ENCODE peak calls at places on chromosome 21, in eight cellular contexts. One of them, this sample, is unnamed.

GRCh38 chr21:44421901-44422840 is 33.1 kb upstream of the LRRC3 start:
- DNase-seq in H9: peak
- DNase-seq in epithelial cell of esophagus: no peak
- DNase-seq in IMR-90: no peak
- DNase-seq in left ventricle myocardium inferior: peak
- DNase-seq in fibroblast of mammary gland: no peak
- DNase-seq in mucosa of descending colon: peak
- DNase-seq in omental fat pad: peak
- DNase-seq in this sample: no peak

GRCh38 chr21:14382486-14382834 is 486 bp downstream of the HSPA13 start:
- DNase-seq in mucosa of descending colon: no peak
- DNase-seq in omental fat pad: no peak
- DNase-seq in IMR-90: peak
- DNase-seq in left ventricle myocardium inferior: no peak
- DNase-seq in H9: no peak
- DNase-seq in fibroblast of mammary gland: peak
- DNase-seq in epithelial cell of esophagus: peak
- DNase-seq in this sample: no peak

GRCh38 chr21:24420694-24421093 is 1186.6 kb downstream of the MRPL39 start:
- DNase-seq in epithelial cell of esophagus: no peak
- DNase-seq in left ventricle myocardium inferior: no peak
- DNase-seq in omental fat pad: no peak
- DNase-seq in fibroblast of mammary gland: no peak
- DNase-seq in H9: no peak
- DNase-seq in mucosa of descending colon: no peak
- DNase-seq in IMR-90: no peak
- DNase-seq in this sample: no peak

GRCh38 chr21:25735221-25735894 is 586 bp downstream of the GABPA start:
- DNase-seq in left ventricle myocardium inferior: peak
- DNase-seq in H9: peak
- DNase-seq in omental fat pad: peak
- DNase-seq in fibroblast of mammary gland: peak
- DNase-seq in IMR-90: peak
- DNase-seq in mucosa of descending colon: peak
- DNase-seq in epithelial cell of esophagus: peak
- DNase-seq in this sample: peak

GRCh38 chr21:32359719-32360260 is 33.0 kb downstream of the URB1 start:
- DNase-seq in mucosa of descending colon: no peak
- DNase-seq in fibroblast of mammary gland: peak
- DNase-seq in left ventricle myocardium inferior: no peak
- DNase-seq in H9: no peak
- DNase-seq in IMR-90: no peak
- DNase-seq in epithelial cell of esophagus: peak
- DNase-seq in omental fat pad: no peak
- DNase-seq in this sample: peak

GRCh38 chr21:32813265-32813903 is 41.8 kb upstream of the PAXBP1 start:
- DNase-seq in epithelial cell of esophagus: no peak
- DNase-seq in omental fat pad: no peak
- DNase-seq in left ventricle myocardium inferior: no peak
- DNase-seq in IMR-90: no peak
- DNase-seq in fibroblast of mammary gland: no peak
- DNase-seq in mucosa of descending colon: no peak
- DNase-seq in H9: peak
- DNase-seq in this sample: no peak

GRCh38 chr21:44085491-44086321 is 21.5 kb upstream of the PWP2 start:
- DNase-seq in mucosa of descending colon: no peak
- DNase-seq in fibroblast of mammary gland: no peak
- DNase-seq in IMR-90: no peak
- DNase-seq in epithelial cell of esophagus: peak
- DNase-seq in omental fat pad: no peak
- DNase-seq in left ventricle myocardium inferior: peak
- DNase-seq in H9: no peak
- DNase-seq in this sample: no peak

GRCh38 chr21:14697769-14698168 is 151.7 kb upstream of the SAMSN1 start:
- DNase-seq in left ventricle myocardium inferior: no peak
- DNase-seq in H9: no peak
- DNase-seq in epithelial cell of esophagus: no peak
- DNase-seq in mucosa of descending colon: no peak
- DNase-seq in IMR-90: no peak
- DNase-seq in omental fat pad: no peak
- DNase-seq in fibroblast of mammary gland: no peak
- DNase-seq in this sample: no peak

GRCh38 chr21:15370576-15370975 is 305.8 kb upstream of the NRIP1 start:
- DNase-seq in H9: no peak
- DNase-seq in epithelial cell of esophagus: no peak
- DNase-seq in left ventricle myocardium inferior: no peak
- DNase-seq in fibroblast of mammary gland: no peak
- DNase-seq in IMR-90: no peak
- DNase-seq in mucosa of descending colon: no peak
- DNase-seq in omental fat pad: no peak
- DNase-seq in this sample: no peak

DNA sequence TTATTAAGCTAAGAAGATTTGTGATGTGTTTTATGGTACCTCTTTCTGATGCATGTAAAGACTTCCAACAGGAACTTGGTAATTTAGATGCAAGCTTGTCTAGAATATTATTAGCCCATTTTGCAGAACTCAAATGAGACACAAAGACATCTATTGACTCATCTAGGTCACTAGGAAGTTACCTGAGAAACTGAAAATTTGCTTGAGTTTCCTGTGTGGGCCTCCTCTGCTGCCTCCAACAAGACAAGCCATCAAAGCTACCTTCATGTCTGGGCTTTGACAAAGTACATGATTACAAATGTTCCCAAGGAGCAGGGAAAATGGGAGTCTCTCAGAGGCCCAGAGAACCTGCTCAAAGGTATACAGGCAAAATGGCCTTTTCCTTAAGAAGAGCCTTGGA is 5.6 kb downstream of the RUNX1 start:
- DNase-seq in omental fat pad: no peak
- DNase-seq in mucosa of descending colon: no peak
- DNase-seq in fibroblast of mammary gland: no peak
- DNase-seq in IMR-90: no peak
- DNase-seq in H9: no peak
- DNase-seq in left ventricle myocardium inferior: no peak
- DNase-seq in epithelial cell of esophagus: no peak
- DNase-seq in this sample: no peak
- TF ChIP-seq CTCF in omental fat pad: no peak
- TF ChIP-seq CTCF in mucosa of descending colon: no peak
- TF ChIP-seq CTCF in fibroblast of mammary gland: no peak
- TF ChIP-seq CTCF in IMR-90: no peak
- TF ChIP-seq CTCF in H9: no peak
- TF ChIP-seq CTCF in left ventricle myocardium inferior: no peak
- TF ChIP-seq CTCF in epithelial cell of esophagus: no peak
- TF ChIP-seq CTCF in this sample: no peak

DNA sequence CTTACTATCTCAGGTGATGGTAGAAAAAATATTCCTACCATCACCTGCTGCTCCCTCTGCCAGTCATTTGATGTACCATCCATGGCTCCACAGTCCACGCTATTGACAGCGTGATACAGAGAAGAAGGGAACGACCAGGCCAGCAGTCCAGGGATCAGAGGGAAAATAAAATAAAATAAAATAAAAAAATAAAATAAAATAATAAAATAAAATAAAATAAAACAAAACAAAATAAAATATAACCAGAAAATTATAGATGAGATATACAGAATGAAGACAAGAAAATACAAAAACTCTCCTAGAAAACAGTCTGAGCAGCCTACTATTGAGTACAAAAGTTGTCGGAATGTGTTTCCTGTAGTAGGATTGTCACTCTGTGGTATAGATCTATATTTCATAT is 619.4 kb upstream of the TMPRSS15 start:
- DNase-seq in omental fat pad: no peak
- DNase-seq in left ventricle myocardium inferior: no peak
- DNase-seq in fibroblast of mammary gland: no peak
- DNase-seq in H9: no peak
- DNase-seq in epithelial cell of esophagus: no peak
- DNase-seq in mucosa of descending colon: no peak
- DNase-seq in IMR-90: no peak
- DNase-seq in this sample: no peak
- TF ChIP-seq CTCF in omental fat pad: no peak
- TF ChIP-seq CTCF in left ventricle myocardium inferior: no peak
- TF ChIP-seq CTCF in fibroblast of mammary gland: no peak
- TF ChIP-seq CTCF in H9: no peak
- TF ChIP-seq CTCF in epithelial cell of esophagus: no peak
- TF ChIP-seq CTCF in mucosa of descending colon: no peak
- TF ChIP-seq CTCF in IMR-90: no peak
- TF ChIP-seq CTCF in this sample: no peak

GRCh38 chr21:42381347-42381984 is 14.4 kb downstream of the TMPRSS3 start:
- DNase-seq in H9: peak
- DNase-seq in IMR-90: peak
- DNase-seq in left ventricle myocardium inferior: no peak
- DNase-seq in fibroblast of mammary gland: peak
- DNase-seq in epithelial cell of esophagus: peak
- DNase-seq in mucosa of descending colon: peak
- DNase-seq in omental fat pad: no peak
- DNase-seq in this sample: no peak
- TF ChIP-seq CTCF in H9: peak
- TF ChIP-seq CTCF in IMR-90: peak
- TF ChIP-seq CTCF in left ventricle myocardium inferior: peak
- TF ChIP-seq CTCF in fibroblast of mammary gland: peak
- TF ChIP-seq CTCF in epithelial cell of esophagus: peak
- TF ChIP-seq CTCF in mucosa of descending colon: peak
- TF ChIP-seq CTCF in omental fat pad: no peak
- TF ChIP-seq CTCF in this sample: peak

DNA sequence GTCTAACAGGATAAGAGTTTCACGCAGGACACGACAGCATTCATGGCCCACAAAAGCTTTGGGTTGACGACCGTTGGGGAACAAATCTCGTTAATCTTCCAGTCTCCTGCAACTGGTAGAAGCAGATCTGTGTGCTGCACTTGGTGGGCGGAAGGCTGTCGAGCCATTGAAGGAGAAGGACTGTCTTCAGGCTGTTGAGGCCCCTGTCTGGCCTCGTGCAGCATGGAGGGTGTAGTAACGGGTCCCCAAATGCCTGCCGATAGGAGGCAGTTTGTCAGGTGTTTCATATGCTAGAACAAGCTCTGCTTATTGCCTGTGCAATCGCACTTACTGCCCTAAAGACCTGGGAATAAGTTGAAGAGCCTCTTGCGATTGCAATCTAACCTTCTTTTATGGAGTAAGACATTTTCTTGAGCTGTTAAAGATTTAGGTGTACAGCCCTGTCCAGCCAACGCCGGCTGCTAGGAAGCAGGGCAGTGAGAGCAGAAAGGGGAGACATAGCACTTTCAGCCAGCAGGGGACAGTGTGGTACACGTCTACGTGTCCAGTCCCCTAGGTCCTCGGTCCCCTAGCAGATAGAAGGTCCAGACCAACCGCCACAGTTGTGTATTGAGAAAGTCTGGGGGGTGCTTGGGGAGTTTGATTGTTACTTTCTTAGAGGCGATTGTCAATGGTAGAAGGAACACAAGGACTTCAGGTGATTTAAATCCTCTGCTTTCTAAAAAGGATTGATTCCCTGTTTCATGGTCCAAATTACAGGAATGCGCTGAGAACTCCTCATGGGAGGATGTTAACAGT is 102.3 kb upstream of the TMPRSS2 start:
- DNase-seq in fibroblast of mammary gland: peak
- DNase-seq in omental fat pad: no peak
- DNase-seq in IMR-90: peak
- DNase-seq in left ventricle myocardium inferior: peak
- DNase-seq in epithelial cell of esophagus: peak
- DNase-seq in H9: peak
- DNase-seq in mucosa of descending colon: peak
- DNase-seq in this sample: peak
- TF ChIP-seq CTCF in fibroblast of mammary gland: peak
- TF ChIP-seq CTCF in omental fat pad: no peak
- TF ChIP-seq CTCF in IMR-90: peak
- TF ChIP-seq CTCF in left ventricle myocardium inferior: peak
- TF ChIP-seq CTCF in epithelial cell of esophagus: peak
- TF ChIP-seq CTCF in H9: peak
- TF ChIP-seq CTCF in mucosa of descending colon: peak
- TF ChIP-seq CTCF in this sample: peak

GRCh38 chr21:37445228-37445627 is 78.7 kb downstream of the DYRK1A start:
- DNase-seq in epithelial cell of esophagus: no peak
- DNase-seq in mucosa of descending colon: no peak
- DNase-seq in left ventricle myocardium inferior: no peak
- DNase-seq in IMR-90: peak
- DNase-seq in omental fat pad: no peak
- DNase-seq in fibroblast of mammary gland: peak
- DNase-seq in H9: no peak
- DNase-seq in this sample: peak

GRCh38 chr21:37447288-37447936 is 80.8 kb downstream of the DYRK1A start:
- DNase-seq in IMR-90: no peak
- DNase-seq in mucosa of descending colon: no peak
- DNase-seq in fibroblast of mammary gland: no peak
- DNase-seq in H9: no peak
- DNase-seq in epithelial cell of esophagus: no peak
- DNase-seq in left ventricle myocardium inferior: no peak
- DNase-seq in omental fat pad: no peak
- DNase-seq in this sample: no peak

GRCh38 chr21:37449302-37449937 is 82.8 kb downstream of the DYRK1A start:
- DNase-seq in epithelial cell of esophagus: no peak
- DNase-seq in H9: no peak
- DNase-seq in fibroblast of mammary gland: no peak
- DNase-seq in mucosa of descending colon: no peak
- DNase-seq in left ventricle myocardium inferior: no peak
- DNase-seq in IMR-90: no peak
- DNase-seq in omental fat pad: no peak
- DNase-seq in this sample: no peak

GRCh38 chr21:37443683-37444082 is 77.1 kb downstream of the DYRK1A start:
- DNase-seq in mucosa of descending colon: no peak
- DNase-seq in fibroblast of mammary gland: no peak
- DNase-seq in left ventricle myocardium inferior: no peak
- DNase-seq in omental fat pad: no peak
- DNase-seq in epithelial cell of esophagus: no peak
- DNase-seq in H9: no peak
- DNase-seq in IMR-90: no peak
- DNase-seq in this sample: no peak

DNA sequence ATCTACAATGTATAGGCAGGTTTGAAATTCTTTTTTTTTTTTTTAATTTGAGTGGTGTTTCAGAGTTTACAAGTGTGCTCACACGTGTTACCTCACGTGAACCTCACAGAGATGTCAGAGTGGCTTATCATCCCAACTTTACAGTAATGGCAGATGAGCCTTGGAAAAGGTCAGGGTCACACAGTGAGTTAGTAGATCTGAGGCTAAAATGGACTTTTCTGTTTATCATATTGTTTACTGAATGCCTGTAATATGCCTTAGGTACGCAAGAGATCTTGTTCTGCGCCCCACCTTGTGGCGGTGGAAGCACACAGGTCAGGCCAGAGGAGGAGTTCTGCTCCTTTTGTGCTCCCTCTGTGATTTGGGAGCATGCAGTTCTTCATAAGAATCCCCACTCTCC is 80.0 kb downstream of the DYRK1A start:
- DNase-seq in omental fat pad: no peak
- DNase-seq in H9: no peak
- DNase-seq in epithelial cell of esophagus: no peak
- DNase-seq in mucosa of descending colon: no peak
- DNase-seq in IMR-90: no peak
- DNase-seq in left ventricle myocardium inferior: no peak
- DNase-seq in fibroblast of mammary gland: no peak
- DNase-seq in this sample: no peak
- TF ChIP-seq CTCF in omental fat pad: no peak
- TF ChIP-seq CTCF in H9: peak
- TF ChIP-seq CTCF in epithelial cell of esophagus: no peak
- TF ChIP-seq CTCF in mucosa of descending colon: no peak
- TF ChIP-seq CTCF in IMR-90: no peak
- TF ChIP-seq CTCF in left ventricle myocardium inferior: peak
- TF ChIP-seq CTCF in fibroblast of mammary gland: no peak
- TF ChIP-seq CTCF in this sample: peak

This sample was measured in HFFc6.